ENCODE peak calls at places on chromosomes 12 and 14, in eight cellular contexts. C, F, W, N, O, A, H and E are unnamed samples.

GRCh38 chr12:11174022-11174421 is 3.0 kb downstream of the SMIM10L1 start:
- DNase-seq in C (no peak), O (no peak), F (no peak), A (no peak), H (no peak), W (no peak), N (no peak), E (no peak)

GRCh38 chr14:67411820-67412421 is at the start of gene PLEK2:
- DNase-seq in C (no peak), N (no peak), O (no peak), A (no peak), W (peak; percentile 60), F (peak; percentile 62), H (peak; percentile 68), E (peak; percentile 65)

GRCh38 chr12:100075598-100075997 is 67.1 kb downstream of the BLTP3B start:
- DNase-seq in O (no peak), A (no peak), N (no peak), F (no peak), C (no peak), H (no peak), W (no peak), E (no peak)

GRCh38 chr14:81517798-81518398 is 15.8 kb downstream of the SEL1L start:
- DNase-seq in O (no peak), A (no peak), H (no peak), N (no peak), C (peak; percentile 66), F (peak; percentile 90), W (no peak), E (no peak)

GRCh38 chr12:53737951-53738833 is 10.9 kb upstream of the CALCOCO1 start:
- DNase-seq in O (no peak), F (no peak), A (no peak), N (no peak), W (peak; percentile 48), H (no peak), C (no peak), E (peak; percentile 83)

GRCh38 chr12:14167005-14167628 is 185.7 kb upstream of the GRIN2B start:
- DNase-seq in N (peak; percentile 31), H (no peak), W (peak; percentile 67), C (peak; percentile 30), F (no peak), A (peak; percentile 8), O (no peak), E (peak; percentile 75)

GRCh38 chr14:60845523-60845922 is 111.0 kb downstream of the MNAT1 start:
- DNase-seq in A (no peak), C (no peak), W (no peak), O (no peak), H (no peak), N (no peak), F (no peak), E (no peak)

GRCh38 chr14:42378274-42378673 is 771.6 kb downstream of the LRFN5 start:
- DNase-seq in H (no peak), A (no peak), F (no peak), N (no peak), C (no peak), O (no peak), W (no peak), E (peak; percentile 40)

GRCh38 chr12:113996026-113996425 is 29.9 kb upstream of the RBM19 start:
- DNase-seq in A (no peak), W (no peak), C (peak; percentile 5), F (no peak), H (no peak), O (no peak), N (no peak), E (peak; percentile 70)

GRCh38 chr12:8648598-8649205 is 13.9 kb downstream of the MFAP5 start:
- DNase-seq in C (no peak), W (no peak), O (no peak), A (no peak), N (peak; percentile 53), H (no peak), F (no peak), E (no peak)

GRCh38 chr12:127928615-127929014 is 338.4 kb upstream of the TMEM132C start:
- DNase-seq in F (no peak), W (no peak), O (no peak), C (no peak), H (no peak), A (no peak), N (no peak), E (no peak)

GRCh38 chr14:74649673-74650072 is 37.6 kb upstream of the LTBP2 start:
- DNase-seq in C (no peak), F (no peak), H (no peak), O (no peak), N (no peak), W (no peak), A (no peak), E (no peak)

GRCh38 chr14:25400607-25401206 is 350.8 kb upstream of the STXBP6 start:
- DNase-seq in N (no peak), H (no peak), C (peak; percentile 70), F (no peak), W (peak; percentile 9), O (peak; percentile 37), A (peak; percentile 13), E (peak; percentile 83)

GRCh38 chr12:70648831-70649230 is 11.6 kb upstream of the PTPRB start:
- DNase-seq in O (no peak), W (no peak), C (no peak), H (no peak), F (no peak), A (no peak), N (no peak), E (no peak)

GRCh38 chr14:36518586-36519430 is 1.2 kb downstream of the NKX2-1 start:
- DNase-seq in N (no peak), H (no peak), F (no peak), O (no peak), W (peak; percentile 26), C (no peak), A (no peak), E (peak; percentile 43)

GRCh38 chr12:70853326-70853725 is 67.2 kb downstream of the PTPRR start:
- DNase-seq in H (no peak), W (no peak), N (no peak), C (peak; percentile 2), A (no peak), O (no peak), F (peak; percentile 61), E (no peak)

GRCh38 chr12:113479578-113480335 is 8.1 kb upstream of the LHX5 start:
- DNase-seq in C (peak; percentile 12), O (no peak), N (no peak), A (no peak), W (peak; percentile 51), H (no peak), F (no peak), E (peak; percentile 92)

GRCh38 chr12:46915082-46915481 is 89.3 kb upstream of the SLC38A4 start:
- DNase-seq in O (no peak), F (peak; percentile 69), W (no peak), C (no peak), N (no peak), A (no peak), H (no peak), E (no peak)

GRCh38 chr12:14426792-14427191 is 61.3 kb downstream of the ATF7IP start:
- DNase-seq in N (no peak), O (no peak), C (no peak), W (peak; percentile 49), A (no peak), F (no peak), H (no peak), E (no peak)

GRCh38 chr12:116370886-116371580 is 93.5 kb upstream of the MED13L start:
- DNase-seq in W (peak; percentile 60), C (no peak), H (no peak), O (no peak), N (no peak), F (no peak), A (no peak), E (no peak)

GRCh38 chr14:104171948-104172347 is 33.6 kb downstream of the KIF26A start:
- DNase-seq in N (no peak), A (no peak), H (no peak), C (no peak), W (no peak), O (no peak), F (no peak), E (no peak)

DNA sequence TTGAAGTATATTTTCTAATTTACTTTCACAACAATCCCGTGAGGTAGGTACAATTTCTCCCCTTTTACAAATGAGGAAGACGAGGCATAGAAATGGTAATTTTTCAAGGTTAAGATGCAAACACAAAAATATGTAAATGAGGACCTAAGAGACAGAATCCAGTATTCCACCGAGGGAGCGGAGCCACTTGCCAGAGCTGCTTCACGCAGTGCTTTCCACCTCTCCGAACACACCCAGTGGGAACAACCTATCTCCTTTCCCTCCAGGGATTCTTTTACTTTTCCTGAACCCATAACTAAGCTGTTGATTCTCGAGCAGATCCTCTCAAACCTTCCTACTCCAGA is 1.6 kb downstream of the DDHD1 start:
- DNase-seq in C (no peak), H (no peak), F (no peak), O (no peak), N (no peak), A (no peak), W (no peak), E (no peak)
- TF ChIP-seq POLR2AphosphoS5 in C (no peak), H (no peak), F (no peak), O (no peak), N (no peak), A (no peak), W (no peak), E (no peak)

GRCh38 chr12:6944381-6945186 is 762 bp downstream of the C12orf57 start:
- DNase-seq in H (peak; percentile 93), A (peak; percentile 81), C (peak; percentile 90), N (peak; percentile 74), F (peak; percentile 98), O (peak; percentile 76), W (peak; percentile 93), E (peak; percentile 97)
- TF ChIP-seq POLR2AphosphoS5 in H (peak; percentile 89), A (no peak), C (no peak), N (no peak), F (peak; percentile 74), O (no peak), W (no peak), E (peak; percentile 49)

GRCh38 chr12:120536064-120536791 is 2.1 kb downstream of the RNF10 start:
- DNase-seq in H (no peak), C (peak; percentile 60), A (no peak), O (no peak), W (no peak), N (no peak), F (peak; percentile 17), E (no peak)
- TF ChIP-seq POLR2AphosphoS5 in H (no peak), C (no peak), A (no peak), O (no peak), W (no peak), N (no peak), F (no peak), E (no peak)

GRCh38 chr12:121961195-121961879 is 42.9 kb downstream of the CFAP251 start:
- DNase-seq in A (no peak), F (no peak), H (no peak), C (no peak), N (no peak), W (no peak), O (no peak), E (no peak)

GRCh38 chr12:121963341-121964018 is 45.1 kb downstream of the CFAP251 start:
- DNase-seq in O (no peak), A (no peak), C (no peak), N (no peak), W (no peak), F (no peak), H (no peak), E (no peak)

GRCh38 chr12:121968880-121969279 is 50.5 kb downstream of the CFAP251 start:
- DNase-seq in F (no peak), N (no peak), O (no peak), A (peak; percentile 41), C (no peak), W (no peak), H (no peak), E (no peak)

GRCh38 chr12:121966959-121967358 is 48.6 kb downstream of the CFAP251 start:
- DNase-seq in O (no peak), H (no peak), F (no peak), W (no peak), A (no peak), N (no peak), C (no peak), E (no peak)

GRCh38 chr12:121964813-121965643 is 46.6 kb downstream of the CFAP251 start:
- DNase-seq in C (no peak), F (no peak), H (no peak), O (no peak), W (peak; percentile 51), N (no peak), A (no peak), E (no peak)
- TF ChIP-seq POLR2AphosphoS5 in C (no peak), F (no peak), H (no peak), O (no peak), W (peak; percentile 92), N (no peak), A (no peak), E (no peak)